ENCODE peak calls at places on chromosome 14, in ten cellular contexts. B is MV-4-11; S is retina; L is stimulated activated CD8-positive, alpha-beta memory T cell treated with anti-CD3 and anti-CD28 coated beads, Interleukin-12 subunit alpha, Interleukin-12 subunit beta, amount 100 ng/mL, for 4 hours; X is iris pigment epithelial cell; P is AG08395; J is RWPE1; V is HFFc6; R is dermis microvascular lymphatic vessel endothelial cell; W is Daoy. T is an unnamed sample.

GRCh38 chr14:20560961-20561360 is at the start of gene RNASE9:
- DNase-seq in B (no peak), S (no peak), L (no peak), X (no peak), P (no peak), J (no peak), V (no peak), R (no peak), W (no peak), T (no peak)

GRCh38 chr14:57060276-57060956 is 208.3 kb downstream of the EXOC5 start:
- DNase-seq in B (no peak), S (no peak), L (no peak), X (peak; percentile 3), P (no peak), J (peak; percentile 30), V (no peak), R (no peak), W (peak; percentile 66), T (no peak)

GRCh38 chr14:101840649-101841365 is 79.3 kb downstream of the PPP2R5C start:
- DNase-seq in B (no peak), S (no peak), L (no peak), X (no peak), P (no peak), J (no peak), V (no peak), R (no peak), W (no peak), T (no peak)

GRCh38 chr14:36582011-36582873 is at the start of gene NKX2-8:
- DNase-seq in B (no peak), S (no peak), L (no peak), X (no peak), P (no peak), J (peak; percentile 45), V (no peak), R (no peak), W (peak; percentile 76), T (no peak)

GRCh38 chr14:37116933-37117844 is 55.2 kb downstream of the SLC25A21 start:
- DNase-seq in B (peak; percentile 13), S (no peak), L (no peak), X (peak; percentile 82), P (peak; percentile 47), J (peak; percentile 71), V (peak; percentile 39), R (peak; percentile 20), W (peak; percentile 83), T (no peak)

GRCh38 chr14:105485720-105486332 is 860 bp upstream of the CRIP1 start:
- DNase-seq in B (no peak), S (peak; percentile 80), L (no peak), X (no peak), P (no peak), J (no peak), V (no peak), R (no peak), W (peak; percentile 80), T (no peak)

GRCh38 chr14:71094722-71095121 is 187.5 kb downstream of the PCNX1 start:
- DNase-seq in B (peak; percentile 45), S (no peak), L (no peak), X (peak; percentile 56), P (no peak), J (no peak), V (no peak), R (no peak), W (no peak), T (no peak)

GRCh38 chr14:60565211-60565610 is 56.3 kb downstream of the SIX6 start:
- DNase-seq in B (no peak), S (no peak), L (no peak), X (peak; percentile 80), P (peak; percentile 53), J (no peak), V (no peak), R (no peak), W (peak; percentile 65), T (no peak)

GRCh38 chr14:26330982-26331381 is 266.9 kb downstream of the NOVA1 start:
- DNase-seq in B (no peak), S (no peak), L (no peak), X (no peak), P (no peak), J (no peak), V (no peak), R (no peak), W (no peak), T (no peak)

GRCh38 chr14:104425171-104425681 is 154.3 kb upstream of the C14orf180 start:
- DNase-seq in B (no peak), S (no peak), L (no peak), X (no peak), P (no peak), J (no peak), V (no peak), R (no peak), W (no peak), T (no peak)

GRCh38 chr14:30153662-30154061 is 226.0 kb upstream of the PRKD1 start:
- DNase-seq in B (no peak), S (no peak), L (no peak), X (peak; percentile 15), P (no peak), J (no peak), V (no peak), R (no peak), W (no peak), T (no peak)

GRCh38 chr14:22797017-22797917 is 18.0 kb downstream of the SLC7A7 start:
- DNase-seq in B (no peak), S (no peak), L (no peak), X (no peak), P (no peak), J (no peak), V (no peak), R (no peak), W (no peak), T (no peak)

GRCh38 chr14:69055125-69055524 is 76.0 kb upstream of the ACTN1 start:
- DNase-seq in B (no peak), S (no peak), L (no peak), X (peak; percentile 99), P (no peak), J (peak; percentile 53), V (peak; percentile 62), R (no peak), W (peak; percentile 97), T (no peak)

GRCh38 chr14:23095196-23096108 is at the start of gene C14orf119:
- DNase-seq in B (no peak), S (peak; percentile 100), L (no peak), X (peak; percentile 99), P (peak; percentile 100), J (peak; percentile 100), V (peak; percentile 100), R (peak; percentile 99), W (peak; percentile 99), T (peak; percentile 100)

GRCh38 chr14:95314609-95315008 is 5.1 kb downstream of the CLMN start:
- DNase-seq in B (peak; percentile 85), S (no peak), L (no peak), X (peak; percentile 54), P (peak; percentile 50), J (peak; percentile 94), V (no peak), R (no peak), W (peak; percentile 74), T (no peak)

GRCh38 chr14:51616724-51617409 is 34.8 kb upstream of the FRMD6 start:
- DNase-seq in B (no peak), S (peak; percentile 21), L (no peak), X (peak; percentile 87), P (peak; percentile 74), J (peak; percentile 81), V (peak; percentile 84), R (peak; percentile 95), W (peak; percentile 93), T (no peak)

GRCh38 chr14:69581316-69581935 is 6.8 kb upstream of the CCDC177 start:
- DNase-seq in B (no peak), S (no peak), L (no peak), X (no peak), P (no peak), J (no peak), V (no peak), R (no peak), W (no peak), T (no peak)

GRCh38 chr14:104111301-104112112 is 26.0 kb downstream of the ASPG start:
- DNase-seq in B (no peak), S (no peak), L (no peak), X (no peak), P (no peak), J (no peak), V (no peak), R (no peak), W (no peak), T (no peak)

GRCh38 chr14:79699206-79699605 is 512.1 kb downstream of the DIO2 start:
- DNase-seq in B (no peak), S (no peak), L (no peak), X (no peak), P (no peak), J (no peak), V (no peak), R (no peak), W (no peak), T (no peak)

GRCh38 chr14:60091550-60092511 is at the start of gene PCNX4:
- DNase-seq in B (peak; percentile 98), S (peak; percentile 100), L (peak; percentile 87), X (peak; percentile 99), P (peak; percentile 95), J (peak; percentile 94), V (peak; percentile 97), R (peak; percentile 97), W (peak; percentile 99), T (peak; percentile 88)

GRCh38 chr14:69050235-69051184 is 71.4 kb upstream of the ACTN1 start:
- DNase-seq in B (no peak), S (no peak), L (no peak), X (no peak), P (peak; percentile 12), J (no peak), V (no peak), R (no peak), W (no peak), T (no peak)

GRCh38 chr14:35406811-35407630 is 2.5 kb upstream of the NFKBIA start:
- DNase-seq in B (peak; percentile 66), S (peak; percentile 58), L (no peak), X (peak; percentile 69), P (peak; percentile 75), J (peak; percentile 68), V (peak; percentile 81), R (no peak), W (peak; percentile 64), T (no peak)

T was measured in CD8-positive, alpha-beta T cell.